ENCODE peak calls at places on chromosomes 13 and 19, in eight cellular contexts. J is choroid plexus epithelial cell, I is nephron progenitor cell, R is pancreas, S is left ventricle myocardium inferior, E is epithelial cell of esophagus, P is cardiac muscle cell, Q is tibial artery. G is an unnamed sample.

GRCh38 chr19:49930483-49931011 is 1.2 kb upstream of the NUP62 start:
- DNase-seq in R (peak), E (no peak), S (peak), J (no peak), P (peak), I (peak), Q (no peak), G (no peak)

GRCh38 chr13:98797456-98797855 is 45.0 kb upstream of the SLC15A1 start:
- DNase-seq in Q (no peak), J (no peak), S (no peak), P (no peak), I (no peak), E (no peak), R (no peak), G (no peak)

GRCh38 chr19:29277107-29277506 is 64.2 kb upstream of the UQCRFS1 start:
- DNase-seq in Q (no peak), S (no peak), P (peak), R (no peak), E (no peak), J (no peak), I (peak), G (no peak)

GRCh38 chr19:32202244-32202643 is 143.2 kb upstream of the ZNF507 start:
- DNase-seq in I (no peak), R (no peak), J (no peak), E (no peak), P (no peak), Q (no peak), S (no peak), G (no peak)

GRCh38 chr19:56839665-56840451 is 668 bp downstream of the PEG3 start:
- DNase-seq in Q (peak), R (peak), P (peak), S (peak), E (peak), I (no peak), J (peak), G (peak)

GRCh38 chr13:99323488-99323887 is 16.3 kb upstream of the GPR183 start:
- DNase-seq in E (peak), S (no peak), Q (no peak), J (no peak), P (no peak), R (no peak), I (no peak), G (no peak)

GRCh38 chr19:15810335-15810734 is 5.1 kb downstream of the OR10H1 start:
- DNase-seq in P (peak), I (no peak), E (no peak), Q (no peak), J (no peak), S (no peak), R (no peak), G (no peak)

GRCh38 chr13:77928909-77929308 is 10.3 kb upstream of the EDNRB start:
- DNase-seq in J (no peak), E (peak), Q (no peak), R (no peak), P (no peak), I (no peak), S (no peak), G (no peak)

GRCh38 chr19:33168528-33168927 is 25.6 kb upstream of the LRP3 start:
- DNase-seq in R (no peak), J (no peak), I (no peak), Q (no peak), P (no peak), S (no peak), E (no peak), G (no peak)

GRCh38 chr19:19563348-19563848 is 25.3 kb downstream of the CILP2 start:
- DNase-seq in Q (no peak), R (no peak), I (no peak), E (no peak), J (no peak), P (no peak), S (no peak), G (no peak)

GRCh38 chr13:45821861-45822260 is 29.7 kb downstream of the SIAH3 start:
- DNase-seq in Q (no peak), I (no peak), E (no peak), S (no peak), P (no peak), J (no peak), R (no peak), G (no peak)

GRCh38 chr19:18220632-18221275 is 5.5 kb downstream of the PDE4C start:
- DNase-seq in I (peak), S (no peak), P (no peak), E (no peak), Q (no peak), J (no peak), R (peak), G (no peak)

GRCh38 chr19:1907563-1908363 is 2.6 kb downstream of the ADAT3 start:
- DNase-seq in Q (no peak), R (peak), E (peak), I (no peak), S (no peak), J (no peak), P (no peak), G (no peak)

GRCh38 chr13:93227906-93228801 is 1.5 kb downstream of the GPC6 start:
- DNase-seq in Q (peak), S (peak), I (peak), R (peak), P (peak), E (peak), J (peak), G (no peak)

GRCh38 chr19:38682872-38683392 is 35.5 kb downstream of the ACTN4 start:
- DNase-seq in I (no peak), Q (no peak), J (no peak), P (no peak), S (no peak), R (no peak), E (no peak), G (no peak)

GRCh38 chr19:13118424-13119193 is 545 bp downstream of the NACC1 start:
- DNase-seq in P (peak), S (peak), R (peak), I (peak), Q (no peak), E (peak), J (peak), G (no peak)

GRCh38 chr19:4678881-4679379 is 8.8 kb upstream of the MYDGF start:
- DNase-seq in E (peak), I (peak), J (peak), R (no peak), S (no peak), P (no peak), Q (no peak), G (no peak)

GRCh38 chr19:53877361-53877766 is 4.6 kb upstream of the PRKCG start:
- DNase-seq in S (no peak), J (no peak), Q (no peak), I (no peak), E (no peak), R (no peak), P (peak), G (no peak)

DNA sequence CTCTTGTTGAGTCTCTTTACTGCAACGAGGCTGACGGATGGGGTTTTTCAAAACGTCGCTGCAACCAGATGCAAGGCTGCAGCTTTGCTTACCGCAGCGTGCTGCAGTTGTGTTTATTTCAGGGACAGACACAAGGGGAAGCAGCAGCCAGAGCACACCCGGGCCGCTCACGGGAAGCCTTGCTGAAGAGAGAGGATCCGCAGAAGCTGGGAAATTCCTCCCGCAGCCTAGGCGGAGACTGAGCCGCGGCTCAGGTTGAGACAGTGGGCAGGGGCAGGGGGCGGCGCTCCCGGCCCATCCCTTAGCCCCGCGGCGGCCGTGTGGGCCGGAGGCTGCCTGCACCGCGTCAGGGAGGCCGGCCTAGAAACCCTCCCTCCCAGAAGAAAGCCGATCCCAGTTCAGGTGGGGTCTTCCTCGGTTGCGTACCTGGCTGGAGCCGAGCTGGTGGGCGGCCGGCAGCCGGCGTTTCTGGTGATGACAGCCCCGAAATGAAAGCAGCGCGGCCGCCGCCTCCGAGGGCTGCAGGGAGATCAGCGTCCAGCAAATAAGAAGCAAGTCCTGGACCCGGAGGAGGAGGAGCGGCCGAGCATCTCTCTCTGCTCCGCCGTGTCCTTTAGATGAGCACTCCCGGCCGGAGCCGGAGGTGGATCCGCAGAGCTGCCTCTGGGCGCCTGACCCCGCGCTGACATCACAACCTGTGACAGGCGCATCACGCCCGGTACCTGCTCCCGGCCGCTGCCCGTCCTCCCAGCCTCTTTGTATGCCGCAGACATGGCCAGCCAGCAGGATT is at the start of gene FRY:
- DNase-seq in S (peak), R (peak), Q (peak), P (peak), I (peak), E (peak), J (peak), G (peak)
- TF ChIP-seq CTCF in S (peak), R (no peak), Q (peak), P (peak), I (no peak), E (peak), J (peak), G (peak)

DNA sequence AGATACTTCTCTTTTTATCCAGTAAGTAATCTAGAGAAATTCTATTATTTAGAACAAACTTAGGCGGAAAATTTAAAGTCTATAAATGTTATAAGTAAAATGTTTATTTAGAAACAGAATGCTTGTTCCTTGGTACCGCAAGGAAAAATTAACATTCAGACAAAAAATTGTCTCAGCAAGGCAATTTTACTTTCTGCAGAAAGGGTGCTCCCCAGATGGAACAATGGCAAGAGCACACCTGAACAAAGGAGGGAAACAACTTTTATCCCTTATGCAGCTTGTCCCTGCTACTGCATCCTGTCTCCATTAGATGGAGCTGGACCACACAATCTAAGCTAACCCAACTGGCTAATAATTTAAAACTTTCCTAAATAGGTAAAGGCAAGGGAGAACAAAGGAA is 6.5 kb upstream of the ZNF708 start:
- DNase-seq in P (no peak), I (no peak), S (no peak), R (no peak), E (no peak), Q (no peak), J (no peak), G (no peak)
- TF ChIP-seq CTCF in P (no peak), I (no peak), S (no peak), R (no peak), E (no peak), Q (no peak), J (no peak), G (no peak)

GRCh38 chr13:96963786-96964475 is 30.3 kb downstream of the OXGR1 start:
- DNase-seq in J (peak), R (no peak), I (no peak), P (no peak), E (peak), S (no peak), Q (no peak), G (no peak)

GRCh38 chr13:96966415-96967102 is 27.7 kb downstream of the OXGR1 start:
- DNase-seq in P (no peak), I (no peak), S (no peak), R (no peak), J (no peak), E (no peak), Q (no peak), G (no peak)

GRCh38 chr13:96968027-96968426 is 26.2 kb downstream of the OXGR1 start:
- DNase-seq in S (no peak), I (no peak), R (no peak), J (peak), P (no peak), E (no peak), Q (no peak), G (no peak)

DNA sequence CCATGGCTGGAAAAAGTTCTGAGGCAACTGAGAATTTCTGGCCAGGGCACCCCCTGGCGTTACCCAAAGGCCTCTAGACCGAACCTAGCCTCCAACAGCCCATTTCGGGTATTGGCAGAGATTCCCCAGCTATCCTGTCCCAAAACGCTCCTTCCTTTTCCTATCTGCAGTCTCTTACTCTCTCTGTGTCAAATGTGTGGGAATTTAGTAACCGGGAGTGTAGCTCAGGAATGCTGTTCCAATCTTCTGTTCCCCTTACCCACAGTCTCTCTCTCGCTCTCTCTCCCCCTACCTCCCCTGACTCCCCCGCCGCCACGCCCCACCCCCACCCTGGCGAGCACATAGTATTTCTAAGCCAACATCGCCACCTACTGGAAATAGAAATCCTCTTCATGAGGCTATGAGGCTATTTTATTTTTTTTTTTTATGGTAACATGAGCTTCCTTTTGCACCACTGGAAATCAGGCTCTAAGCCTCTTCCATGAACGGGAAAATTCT is 27.0 kb downstream of the OXGR1 start:
- DNase-seq in S (no peak), Q (no peak), I (no peak), R (no peak), J (peak), E (peak), P (no peak), G (no peak)
- TF ChIP-seq CTCF in S (no peak), Q (peak), I (no peak), R (no peak), J (no peak), E (no peak), P (no peak), G (no peak)

GRCh38 chr19:7294571-7295212 is 478 bp upstream of the INSR start:
- DNase-seq in R (peak), P (peak), S (peak), I (peak), Q (peak), J (no peak), E (peak), G (peak)
- TF ChIP-seq CTCF in R (peak), P (peak), S (peak), I (no peak), Q (peak), J (peak), E (no peak), G (peak)